ENCODE peak calls at places on chromosomes 5 and 9, in four cellular contexts. G, P, A and V are unnamed samples.

GRCh38 chr5:152349683-152350526 is 55.2 kb downstream of the NMUR2 start:
- DNase-seq in A (peak; percentile 29), P (peak; percentile 79), G (peak; percentile 44), V (no peak)

GRCh38 chr5:170109059-170110031 is 3.6 kb downstream of the FOXI1 start:
- DNase-seq in A (no peak), P (no peak), G (no peak), V (no peak)

GRCh38 chr9:109705515-109705914 is 74.5 kb upstream of the PALM2AKAP2 start:
- DNase-seq in G (no peak), A (no peak), P (peak; percentile 66), V (peak; percentile 35)

GRCh38 chr5:131270809-131271208 is 7.0 kb downstream of the CDC42SE2 start:
- DNase-seq in A (no peak), P (peak; percentile 78), G (no peak), V (peak; percentile 65)

GRCh38 chr9:110152704-110153374 is 55.1 kb downstream of the C9orf152 start:
- DNase-seq in G (peak; percentile 44), P (peak; percentile 65), A (no peak), V (no peak)

GRCh38 chr9:88746744-88747398 is 211.9 kb downstream of the NXNL2 start:
- DNase-seq in P (no peak), A (no peak), G (no peak), V (no peak)

GRCh38 chr5:136028782-136029742 is at the start of gene TGFBI:
- DNase-seq in A (peak; percentile 60), P (peak; percentile 42), G (peak; percentile 28), V (no peak)

GRCh38 chr5:145990077-145990653 is 53.8 kb downstream of the SH3RF2 start:
- DNase-seq in P (no peak), A (no peak), G (no peak), V (no peak)

GRCh38 chr5:102295534-102296228 is 403 bp downstream of the SLCO4C1 start:
- DNase-seq in P (no peak), G (no peak), A (no peak), V (no peak)

GRCh38 chr5:74433255-74434123 is 207.0 kb downstream of the ENC1 start:
- DNase-seq in G (no peak), A (no peak), P (peak; percentile 8), V (peak; percentile 95)

GRCh38 chr5:172910828-172911627 is 48.2 kb upstream of the RPL26L1 start:
- DNase-seq in P (peak; percentile 51), A (peak; percentile 61), G (no peak), V (no peak)

DNA sequence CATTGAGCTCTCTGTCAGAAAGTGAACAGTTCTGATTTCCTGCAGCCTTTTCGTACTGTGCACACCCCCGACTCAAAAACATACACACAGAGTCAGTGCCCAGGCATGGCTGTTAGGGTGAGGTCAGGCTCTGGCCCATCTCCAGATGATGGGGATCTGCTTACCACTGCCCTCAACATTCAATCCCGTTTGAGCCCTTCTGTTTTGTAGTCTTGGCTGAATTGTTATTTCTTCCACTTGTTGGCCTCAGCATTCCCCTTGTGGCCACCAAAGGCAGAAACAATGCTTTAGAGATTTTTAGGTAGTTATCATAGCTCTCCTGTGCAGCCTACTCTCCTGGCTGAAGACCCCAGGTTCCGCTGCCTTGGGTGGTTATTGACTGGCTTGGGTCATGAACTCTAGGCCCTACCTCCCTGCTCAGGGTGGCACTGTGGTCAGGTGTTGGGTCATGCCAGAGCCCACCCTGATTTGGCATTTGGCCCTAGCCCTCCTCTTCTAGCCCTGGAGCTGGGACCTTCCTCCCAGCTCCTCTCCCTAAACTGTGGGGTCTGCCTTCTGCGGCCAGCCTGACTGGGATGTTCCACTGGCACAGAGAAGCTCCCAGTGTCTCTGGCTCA is 7.8 kb upstream of the MYOZ3 start:
- DNase-seq in P (peak; percentile 19), G (no peak), A (no peak), V (no peak)
- TF ChIP-seq CTCF in P (peak; percentile 40), G (no peak), A (no peak), V (peak; percentile 18)

GRCh38 chr9:120956862-120957261 is 30.3 kb upstream of the TRAF1 start:
- DNase-seq in G (no peak), A (no peak), P (no peak), V (no peak)
- TF ChIP-seq CTCF in G (no peak), A (no peak), P (no peak), V (no peak)

GRCh38 chr5:141338538-141339306 is at the start of gene PCDHGA2:
- DNase-seq in P (peak; percentile 12), A (no peak), G (no peak), V (no peak)

GRCh38 chr5:141343953-141344463 is 379 bp downstream of the PCDHGA3 start:
- DNase-seq in A (no peak), G (no peak), P (no peak), V (no peak)

GRCh38 chr5:141342773-141343172 is 856 bp upstream of the PCDHGA3 start:
- DNase-seq in G (no peak), P (no peak), A (no peak), V (no peak)

GRCh38 chr5:141345327-141345726 is 1.7 kb downstream of the PCDHGA3 start:
- DNase-seq in G (no peak), A (no peak), P (no peak), V (no peak)

GRCh38 chr5:141343242-141343952 is at the start of gene PCDHGA3:
- DNase-seq in P (no peak), G (no peak), A (no peak), V (peak; percentile 25)
- TF ChIP-seq CTCF in P (no peak), G (peak; percentile 56), A (no peak), V (peak; percentile 56)

DNA sequence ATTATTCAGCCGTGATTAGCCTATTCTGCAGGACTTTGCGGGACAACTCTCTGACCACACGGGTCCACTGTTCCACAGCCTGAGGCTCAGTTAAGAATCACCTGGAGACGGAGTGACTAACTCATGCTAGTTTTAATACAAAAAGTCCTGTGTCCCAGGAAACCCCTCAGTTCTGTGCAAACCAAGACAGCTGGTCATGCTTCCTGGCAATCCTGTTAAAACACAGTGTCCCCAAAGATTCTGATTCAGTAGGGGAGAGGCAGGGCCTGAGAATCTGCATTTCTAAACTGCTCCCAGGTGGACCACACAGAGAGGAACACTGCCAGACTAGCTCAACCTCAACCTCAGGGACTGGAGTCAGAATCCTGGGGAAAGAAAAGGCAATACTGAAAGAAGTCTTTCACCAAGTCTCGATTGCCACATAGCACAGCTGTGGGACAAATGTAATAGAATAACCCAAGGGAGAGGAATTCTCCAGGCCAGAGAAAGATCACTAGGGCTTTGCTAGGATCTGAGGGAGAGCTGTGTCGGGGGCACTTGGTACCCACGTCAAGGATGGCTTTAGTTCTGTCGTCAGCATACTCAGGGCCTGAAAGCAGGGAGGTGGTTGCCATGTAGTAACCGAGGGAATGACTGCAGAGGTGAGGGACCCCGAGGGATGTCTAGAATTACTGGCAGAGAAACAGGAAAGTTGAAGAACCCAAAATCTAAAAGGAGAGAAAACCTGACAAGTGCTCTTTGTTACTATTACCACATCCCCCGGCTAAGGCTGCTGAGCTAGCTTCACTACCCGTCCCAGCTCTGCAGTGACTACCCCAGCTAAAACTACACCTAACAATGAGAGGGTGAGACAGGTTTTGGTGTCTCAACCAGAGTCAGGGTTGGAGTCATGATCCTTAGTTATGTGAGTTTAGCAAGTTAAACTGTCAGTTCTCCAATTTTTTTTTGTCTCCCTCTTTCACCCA is 8.6 kb downstream of the SUSD1 start:
- DNase-seq in P (peak; percentile 85), A (no peak), G (no peak), V (peak; percentile 68)
- TF ChIP-seq CTCF in P (peak; percentile 56), A (no peak), G (no peak), V (peak; percentile 61)

GRCh38 chr9:131008086-131008485 is 888 bp upstream of the LAMC3 start:
- DNase-seq in G (no peak), P (no peak), A (no peak), V (no peak)

GRCh38 chr9:131011274-131012022 is 2.5 kb downstream of the LAMC3 start:
- DNase-seq in G (no peak), P (no peak), A (no peak), V (no peak)

GRCh38 chr9:131010482-131011273 is 1.7 kb downstream of the LAMC3 start:
- DNase-seq in G (no peak), A (no peak), P (no peak), V (no peak)

GRCh38 chr9:131008563-131008908 is 438 bp upstream of the LAMC3 start:
- DNase-seq in A (no peak), P (no peak), G (no peak), V (no peak)

GRCh38 chr9:131008909-131009618 is at the start of gene LAMC3:
- DNase-seq in A (no peak), P (peak; percentile 17), G (no peak), V (no peak)
- TF ChIP-seq CTCF in A (no peak), P (peak; percentile 39), G (peak; percentile 63), V (peak; percentile 43)

DNA sequence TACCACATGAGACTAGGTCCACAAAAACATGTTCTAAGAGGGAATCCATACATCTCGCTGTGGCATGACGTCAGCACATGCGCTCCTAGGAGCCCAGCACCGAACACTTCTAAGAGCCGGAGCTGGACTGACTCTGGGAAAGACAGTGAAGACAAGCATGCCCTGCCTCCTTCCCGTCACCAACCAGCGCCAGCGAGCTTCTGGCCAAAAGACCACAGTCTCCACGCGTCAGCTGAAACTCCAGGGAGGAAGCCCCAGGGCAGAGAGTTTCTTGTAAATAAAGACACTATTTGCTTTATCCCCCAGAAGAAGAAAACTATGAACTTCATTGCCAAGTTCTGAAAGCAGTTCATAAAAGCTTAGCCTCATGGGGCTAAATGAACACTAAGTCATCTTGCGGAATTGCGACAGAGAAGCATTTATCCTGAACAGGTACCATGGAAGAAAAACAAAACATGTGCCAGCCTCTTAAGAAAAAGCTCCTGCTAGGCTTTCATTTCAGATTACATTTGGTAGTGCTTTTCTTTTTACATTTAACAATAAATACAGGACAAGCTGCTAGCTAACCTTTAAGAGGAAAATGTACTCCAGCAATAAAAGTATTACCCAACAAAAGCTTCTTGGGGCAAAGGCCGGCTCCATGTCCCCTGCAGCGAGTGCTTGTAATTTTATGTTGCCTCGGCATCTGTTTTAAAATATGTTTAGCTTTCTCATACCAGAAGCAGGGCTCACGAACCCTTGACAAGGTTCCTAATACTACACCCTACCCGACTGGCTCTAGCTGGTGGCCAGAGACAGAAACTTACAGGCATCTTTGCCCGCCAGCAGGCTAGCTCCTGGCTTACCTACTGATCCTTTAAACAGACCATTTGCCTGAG is 96.5 kb downstream of the PRRT1B start:
- DNase-seq in G (no peak), P (no peak), A (no peak), V (no peak)
- TF ChIP-seq CTCF in G (no peak), P (no peak), A (no peak), V (no peak)